ENCODE peak calls at places on chromosomes 13 and 19, in eight cellular contexts. E, V, N, F, D, R, Z and H are unnamed samples.

GRCh38 chr19:31316201-31316951 is 32.9 kb downstream of the TSHZ3 start:
- DNase-seq in E (no peak), V (peak), N (no peak), F (no peak), D (no peak), R (no peak), Z (no peak), H (no peak)

GRCh38 chr19:55554302-55554701 is 9.0 kb upstream of the SBK3 start:
- DNase-seq in E (no peak), V (no peak), N (no peak), F (no peak), D (no peak), R (no peak), Z (no peak), H (no peak)

GRCh38 chr19:32642771-32643170 is 32.2 kb downstream of the ANKRD27 start:
- DNase-seq in E (peak), V (no peak), N (no peak), F (peak), D (peak), R (no peak), Z (peak), H (no peak)

GRCh38 chr19:50147462-50148423 is 15.3 kb downstream of the IZUMO2 start:
- DNase-seq in E (peak), V (peak), N (peak), F (peak), D (peak), R (peak), Z (peak), H (peak)

GRCh38 chr13:110685305-110685704 is 20.6 kb downstream of the CARS2 start:
- DNase-seq in E (no peak), V (no peak), N (no peak), F (peak), D (no peak), R (no peak), Z (no peak), H (no peak)

GRCh38 chr19:15368798-15369593 is 10.6 kb downstream of the AKAP8 start:
- DNase-seq in E (no peak), V (no peak), N (no peak), F (peak), D (no peak), R (no peak), Z (no peak), H (peak)

GRCh38 chr13:112767506-112768471 is 78.0 kb downstream of the ATP11A start:
- DNase-seq in E (no peak), V (peak), N (no peak), F (no peak), D (no peak), R (no peak), Z (no peak), H (peak)

GRCh38 chr13:76882431-76882830 is 3.8 kb downstream of the KCTD12 start:
- DNase-seq in E (no peak), V (no peak), N (no peak), F (no peak), D (no peak), R (no peak), Z (no peak), H (no peak)

GRCh38 chr13:87130401-87130800 is 540.8 kb upstream of the SLITRK5 start:
- DNase-seq in E (no peak), V (no peak), N (no peak), F (no peak), D (no peak), R (no peak), Z (no peak), H (no peak)

GRCh38 chr19:4971424-4971793 is 2.5 kb downstream of the KDM4B start:
- DNase-seq in E (peak), V (no peak), N (peak), F (peak), D (peak), R (no peak), Z (peak), H (no peak)

GRCh38 chr13:109331898-109332297 is 454.5 kb downstream of the IRS2 start:
- DNase-seq in E (no peak), V (no peak), N (no peak), F (no peak), D (no peak), R (no peak), Z (no peak), H (no peak)

GRCh38 chr13:73857106-73857505 is 277.1 kb downstream of the KLF12 start:
- DNase-seq in E (no peak), V (no peak), N (no peak), F (no peak), D (no peak), R (no peak), Z (no peak), H (no peak)

GRCh38 chr19:4120531-4120930 is 3.4 kb downstream of the MAP2K2 start:
- DNase-seq in E (no peak), V (no peak), N (no peak), F (no peak), D (no peak), R (peak), Z (no peak), H (no peak)

GRCh38 chr13:25468330-25469178 is 96.8 kb downstream of the ATP8A2 start:
- DNase-seq in E (peak), V (no peak), N (peak), F (no peak), D (peak), R (no peak), Z (no peak), H (no peak)

GRCh38 chr19:12766051-12766521 is 9.3 kb downstream of the HOOK2 start:
- DNase-seq in E (peak), V (peak), N (peak), F (peak), D (peak), R (peak), Z (peak), H (peak)

GRCh38 chr13:82330499-82330898 is 1551.8 kb downstream of the SLITRK1 start:
- DNase-seq in E (peak), V (no peak), N (no peak), F (no peak), D (no peak), R (no peak), Z (no peak), H (no peak)

GRCh38 chr19:11025997-11026396 is 63.3 kb upstream of the LDLR start:
- DNase-seq in E (no peak), V (no peak), N (no peak), F (no peak), D (no peak), R (no peak), Z (no peak), H (no peak)

GRCh38 chr19:54388001-54388802 is 23.5 kb upstream of the LAIR1 start:
- DNase-seq in E (peak), V (no peak), N (no peak), F (peak), D (peak), R (no peak), Z (no peak), H (no peak)

GRCh38 chr19:54188224-54188871 is 1.0 kb downstream of the MBOAT7 start:
- DNase-seq in E (peak), V (no peak), N (peak), F (peak), D (no peak), R (peak), Z (peak), H (peak)

GRCh38 chr19:14410775-14411134 is 8.4 kb downstream of the DDX39A start:
- DNase-seq in E (no peak), V (no peak), N (no peak), F (peak), D (no peak), R (no peak), Z (no peak), H (no peak)